ENCODE peak calls at places on chromosomes 16 and 17, in six cellular contexts. One of them, this sample, is unnamed.

GRCh38 chr17:81821603-81822311 is 11.3 kb downstream of the MCRIP1 start:
- DNase-seq in tibial nerve: peak; percentile 37
- DNase-seq in IMR-90: peak; percentile 29
- DNase-seq in HCT116: peak; percentile 40
- DNase-seq in heart left ventricle: peak; percentile 90
- DNase-seq in GM12878: no peak
- DNase-seq in this sample: no peak

GRCh38 chr17:47301161-47301560 is 22.6 kb upstream of the EFCAB13 start:
- DNase-seq in IMR-90: no peak
- DNase-seq in HCT116: no peak
- DNase-seq in tibial nerve: no peak
- DNase-seq in GM12878: no peak
- DNase-seq in heart left ventricle: no peak
- DNase-seq in this sample: no peak

GRCh38 chr16:80144191-80144590 is 396.6 kb upstream of the DYNLRB2 start:
- DNase-seq in GM12878: peak; percentile 72
- DNase-seq in HCT116: no peak
- DNase-seq in tibial nerve: no peak
- DNase-seq in IMR-90: peak; percentile 79
- DNase-seq in heart left ventricle: no peak
- DNase-seq in this sample: no peak

GRCh38 chr16:8055761-8056160 is 534.5 kb downstream of the TMEM114 start:
- DNase-seq in HCT116: no peak
- DNase-seq in tibial nerve: no peak
- DNase-seq in GM12878: no peak
- DNase-seq in IMR-90: no peak
- DNase-seq in heart left ventricle: no peak
- DNase-seq in this sample: no peak

GRCh38 chr16:85088570-85089214 is 23.6 kb downstream of the CIBAR2 start:
- DNase-seq in GM12878: no peak
- DNase-seq in heart left ventricle: no peak
- DNase-seq in HCT116: no peak
- DNase-seq in tibial nerve: no peak
- DNase-seq in IMR-90: no peak
- DNase-seq in this sample: no peak

GRCh38 chr16:2778692-2778958 is 1.5 kb upstream of the ELOB start:
- DNase-seq in HCT116: no peak
- DNase-seq in GM12878: no peak
- DNase-seq in tibial nerve: no peak
- DNase-seq in heart left ventricle: peak; percentile 40
- DNase-seq in IMR-90: no peak
- DNase-seq in this sample: no peak

GRCh38 chr16:12211870-12212690 is 235.5 kb downstream of the SNX29 start:
- DNase-seq in IMR-90: no peak
- DNase-seq in GM12878: no peak
- DNase-seq in tibial nerve: no peak
- DNase-seq in heart left ventricle: no peak
- DNase-seq in HCT116: no peak
- DNase-seq in this sample: no peak

GRCh38 chr17:28416703-28417311 is 10.8 kb upstream of the SLC46A1 start:
- DNase-seq in heart left ventricle: no peak
- DNase-seq in HCT116: peak; percentile 60
- DNase-seq in IMR-90: peak; percentile 59
- DNase-seq in tibial nerve: no peak
- DNase-seq in GM12878: no peak
- DNase-seq in this sample: no peak

GRCh38 chr17:66840061-66840460 is 5.1 kb downstream of the CACNG5 start:
- DNase-seq in heart left ventricle: no peak
- DNase-seq in HCT116: no peak
- DNase-seq in tibial nerve: no peak
- DNase-seq in GM12878: no peak
- DNase-seq in IMR-90: no peak
- DNase-seq in this sample: no peak

GRCh38 chr16:66539628-66540469 is 10.1 kb downstream of the TK2 start:
- DNase-seq in HCT116: no peak
- DNase-seq in GM12878: no peak
- DNase-seq in heart left ventricle: no peak
- DNase-seq in tibial nerve: no peak
- DNase-seq in IMR-90: no peak
- DNase-seq in this sample: no peak

GRCh38 chr16:9061358-9061813 is 30.1 kb upstream of the HAPSTR1 start:
- DNase-seq in tibial nerve: no peak
- DNase-seq in heart left ventricle: no peak
- DNase-seq in IMR-90: peak; percentile 82
- DNase-seq in GM12878: no peak
- DNase-seq in HCT116: no peak
- DNase-seq in this sample: no peak

GRCh38 chr17:57819273-57819672 is 30.6 kb downstream of the MRPS23 start:
- DNase-seq in tibial nerve: no peak
- DNase-seq in HCT116: no peak
- DNase-seq in GM12878: no peak
- DNase-seq in IMR-90: no peak
- DNase-seq in heart left ventricle: no peak
- DNase-seq in this sample: no peak

GRCh38 chr17:35709874-35710273 is 21.6 kb upstream of the RASL10B start:
- DNase-seq in heart left ventricle: no peak
- DNase-seq in tibial nerve: no peak
- DNase-seq in HCT116: peak; percentile 7
- DNase-seq in GM12878: no peak
- DNase-seq in IMR-90: peak; percentile 34
- DNase-seq in this sample: no peak

GRCh38 chr17:35224436-35224835 is 18.4 kb upstream of the SLFN5 start:
- DNase-seq in GM12878: no peak
- DNase-seq in tibial nerve: no peak
- DNase-seq in IMR-90: no peak
- DNase-seq in heart left ventricle: no peak
- DNase-seq in HCT116: no peak
- DNase-seq in this sample: no peak

GRCh38 chr16:71658771-71659170 is 32.8 kb downstream of the MARVELD3 start:
- DNase-seq in tibial nerve: no peak
- DNase-seq in IMR-90: no peak
- DNase-seq in HCT116: no peak
- DNase-seq in GM12878: no peak
- DNase-seq in heart left ventricle: no peak
- DNase-seq in this sample: no peak

GRCh38 chr17:57481901-57482300 is 225.6 kb downstream of the MSI2 start:
- DNase-seq in tibial nerve: no peak
- DNase-seq in HCT116: no peak
- DNase-seq in heart left ventricle: no peak
- DNase-seq in IMR-90: peak; percentile 100
- DNase-seq in GM12878: no peak
- DNase-seq in this sample: no peak

GRCh38 chr17:64448665-64449512 is at the start of gene MILR1:
- DNase-seq in IMR-90: peak; percentile 65
- DNase-seq in heart left ventricle: no peak
- DNase-seq in GM12878: peak; percentile 77
- DNase-seq in HCT116: peak; percentile 65
- DNase-seq in tibial nerve: no peak
- DNase-seq in this sample: no peak

GRCh38 chr17:62109378-62109902 is 44.4 kb upstream of the MED13 start:
- DNase-seq in heart left ventricle: no peak
- DNase-seq in GM12878: peak; percentile 77
- DNase-seq in tibial nerve: no peak
- DNase-seq in HCT116: peak; percentile 95
- DNase-seq in IMR-90: peak; percentile 60
- DNase-seq in this sample: no peak

GRCh38 chr17:61313515-61314326 is 85.9 kb upstream of the TBX2 start:
- DNase-seq in IMR-90: no peak
- DNase-seq in tibial nerve: no peak
- DNase-seq in heart left ventricle: peak; percentile 63
- DNase-seq in GM12878: no peak
- DNase-seq in HCT116: no peak
- DNase-seq in this sample: no peak

GRCh38 chr16:80682435-80683070 is 121.8 kb downstream of the CDYL2 start:
- DNase-seq in HCT116: no peak
- DNase-seq in tibial nerve: no peak
- DNase-seq in GM12878: no peak
- DNase-seq in heart left ventricle: no peak
- DNase-seq in IMR-90: peak; percentile 89
- DNase-seq in this sample: no peak

GRCh38 chr16:25730396-25730795 is 38.6 kb downstream of the HS3ST4 start:
- DNase-seq in GM12878: no peak
- DNase-seq in HCT116: no peak
- DNase-seq in IMR-90: no peak
- DNase-seq in heart left ventricle: no peak
- DNase-seq in tibial nerve: no peak
- DNase-seq in this sample: no peak

GRCh38 chr16:57054338-57054737 is 38.0 kb upstream of the CPNE2 start:
- DNase-seq in GM12878: no peak
- DNase-seq in heart left ventricle: no peak
- DNase-seq in IMR-90: no peak
- DNase-seq in tibial nerve: no peak
- DNase-seq in HCT116: no peak
- DNase-seq in this sample: no peak

GRCh38 chr17:2058521-2059124 is 3.7 kb downstream of the HIC1 start:
- DNase-seq in GM12878: no peak
- DNase-seq in IMR-90: peak; percentile 76
- DNase-seq in heart left ventricle: peak; percentile 93
- DNase-seq in tibial nerve: peak; percentile 72
- DNase-seq in HCT116: no peak
- DNase-seq in this sample: no peak

GRCh38 chr17:28252436-28252835 is 66.6 kb upstream of the TMEM97 start:
- DNase-seq in tibial nerve: no peak
- DNase-seq in heart left ventricle: no peak
- DNase-seq in IMR-90: peak; percentile 62
- DNase-seq in HCT116: no peak
- DNase-seq in GM12878: no peak
- DNase-seq in this sample: no peak

GRCh38 chr16:4652561-4652960 is 27.9 kb downstream of the MGRN1 start:
- DNase-seq in IMR-90: no peak
- DNase-seq in heart left ventricle: no peak
- DNase-seq in tibial nerve: no peak
- DNase-seq in HCT116: no peak
- DNase-seq in GM12878: no peak
- DNase-seq in this sample: no peak

GRCh38 chr16:89921699-89922476 is 1.3 kb upstream of the TUBB3 start:
- DNase-seq in heart left ventricle: peak; percentile 90
- DNase-seq in IMR-90: peak; percentile 94
- DNase-seq in tibial nerve: no peak
- DNase-seq in HCT116: peak; percentile 78
- DNase-seq in GM12878: no peak
- DNase-seq in this sample: no peak
- TF ChIP-seq POLR2A in heart left ventricle: peak; percentile 82
- TF ChIP-seq POLR2A in IMR-90: peak; percentile 89
- TF ChIP-seq POLR2A in tibial nerve: no peak
- TF ChIP-seq POLR2A in HCT116: peak; percentile 69
- TF ChIP-seq POLR2A in GM12878: no peak
- TF ChIP-seq POLR2A in this sample: no peak

GRCh38 chr16:49698931-49699715 is 156.8 kb downstream of the ZNF423 start:
- DNase-seq in IMR-90: no peak
- DNase-seq in GM12878: no peak
- DNase-seq in heart left ventricle: peak; percentile 77
- DNase-seq in tibial nerve: peak; percentile 61
- DNase-seq in HCT116: no peak
- DNase-seq in this sample: no peak

GRCh38 chr16:49697631-49698030 is 158.3 kb downstream of the ZNF423 start:
- DNase-seq in GM12878: no peak
- DNase-seq in HCT116: no peak
- DNase-seq in heart left ventricle: no peak
- DNase-seq in tibial nerve: no peak
- DNase-seq in IMR-90: no peak
- DNase-seq in this sample: no peak

GRCh38 chr16:49699718-49700117 is 156.2 kb downstream of the ZNF423 start:
- DNase-seq in heart left ventricle: no peak
- DNase-seq in HCT116: no peak
- DNase-seq in tibial nerve: no peak
- DNase-seq in IMR-90: no peak
- DNase-seq in GM12878: no peak
- DNase-seq in this sample: no peak

GRCh38 chr16:49696414-49697101 is 159.4 kb downstream of the ZNF423 start:
- DNase-seq in GM12878: no peak
- DNase-seq in HCT116: no peak
- DNase-seq in tibial nerve: no peak
- DNase-seq in heart left ventricle: no peak
- DNase-seq in IMR-90: no peak
- DNase-seq in this sample: no peak

GRCh38 chr16:49698416-49698815 is 157.5 kb downstream of the ZNF423 start:
- DNase-seq in IMR-90: no peak
- DNase-seq in GM12878: no peak
- DNase-seq in HCT116: no peak
- DNase-seq in tibial nerve: no peak
- DNase-seq in heart left ventricle: peak; percentile 74
- DNase-seq in this sample: no peak
- H3K4me1 ChIP-seq in IMR-90: no peaks in the 10 kb centered on the region
- H3K4me1 ChIP-seq in GM12878: peaks cover 7% of the 10 kb centered on the region
- H3K4me1 ChIP-seq in HCT116: no peaks in the 10 kb centered on the region
- H3K4me1 ChIP-seq in tibial nerve: peaks cover 14% of the 10 kb centered on the region
- H3K4me1 ChIP-seq in heart left ventricle: peaks cover 30% of the 10 kb centered on the region
- H3K4me1 ChIP-seq in this sample: peaks cover 12% of the 10 kb centered on the region

GRCh38 chr16:14304891-14305459 is 233.9 kb downstream of the MRTFB start:
- DNase-seq in heart left ventricle: peak; percentile 11
- DNase-seq in tibial nerve: no peak
- DNase-seq in IMR-90: no peak
- DNase-seq in HCT116: no peak
- DNase-seq in GM12878: no peak
- DNase-seq in this sample: no peak

GRCh38 chr16:14303182-14303618 is 232.1 kb downstream of the MRTFB start:
- DNase-seq in IMR-90: peak; percentile 36
- DNase-seq in GM12878: no peak
- DNase-seq in tibial nerve: no peak
- DNase-seq in HCT116: no peak
- DNase-seq in heart left ventricle: peak; percentile 30
- DNase-seq in this sample: no peak

GRCh38 chr16:14302399-14303181 is 231.5 kb downstream of the MRTFB start:
- DNase-seq in HCT116: no peak
- DNase-seq in GM12878: no peak
- DNase-seq in tibial nerve: no peak
- DNase-seq in IMR-90: no peak
- DNase-seq in heart left ventricle: peak; percentile 65
- DNase-seq in this sample: no peak

GRCh38 chr16:14302031-14302398 is 230.9 kb downstream of the MRTFB start:
- DNase-seq in IMR-90: peak; percentile 60
- DNase-seq in GM12878: no peak
- DNase-seq in HCT116: no peak
- DNase-seq in heart left ventricle: peak; percentile 80
- DNase-seq in tibial nerve: no peak
- DNase-seq in this sample: no peak

GRCh38 chr16:14303654-14304394 is 232.7 kb downstream of the MRTFB start:
- DNase-seq in heart left ventricle: peak; percentile 56
- DNase-seq in GM12878: no peak
- DNase-seq in tibial nerve: no peak
- DNase-seq in IMR-90: no peak
- DNase-seq in HCT116: no peak
- DNase-seq in this sample: no peak
- TF ChIP-seq POLR2A in heart left ventricle: no peak
- TF ChIP-seq POLR2A in GM12878: no peak
- TF ChIP-seq POLR2A in tibial nerve: no peak
- TF ChIP-seq POLR2A in IMR-90: no peak
- TF ChIP-seq POLR2A in HCT116: no peak
- TF ChIP-seq POLR2A in this sample: no peak

GRCh38 chr16:48580925-48581500 is 29.0 kb downstream of the N4BP1 start:
- DNase-seq in HCT116: no peak
- DNase-seq in tibial nerve: no peak
- DNase-seq in heart left ventricle: no peak
- DNase-seq in GM12878: no peak
- DNase-seq in IMR-90: no peak
- DNase-seq in this sample: no peak

GRCh38 chr16:48586083-48586482 is 23.9 kb downstream of the N4BP1 start:
- DNase-seq in tibial nerve: no peak
- DNase-seq in HCT116: no peak
- DNase-seq in heart left ventricle: no peak
- DNase-seq in IMR-90: no peak
- DNase-seq in GM12878: no peak
- DNase-seq in this sample: no peak

GRCh38 chr16:48583075-48584065 is 26.6 kb downstream of the N4BP1 start:
- DNase-seq in tibial nerve: no peak
- DNase-seq in heart left ventricle: no peak
- DNase-seq in IMR-90: no peak
- DNase-seq in HCT116: no peak
- DNase-seq in GM12878: no peak
- DNase-seq in this sample: no peak
- H3K4me1 ChIP-seq in tibial nerve: peaks cover 4% of the 10 kb centered on the region
- H3K4me1 ChIP-seq in heart left ventricle: peaks cover 5% of the 10 kb centered on the region
- H3K4me1 ChIP-seq in IMR-90: peaks cover 7% of the 10 kb centered on the region
- H3K4me1 ChIP-seq in HCT116: no peaks in the 10 kb centered on the region
- H3K4me1 ChIP-seq in GM12878: no peaks in the 10 kb centered on the region
- H3K4me1 ChIP-seq in this sample: no peaks in the 10 kb centered on the region